ENCODE peak calls at places on chromosomes 1 and 21, in eight cellular contexts. H is right lobe of liver, L is sigmoid colon, C is body of pancreas, K is Peyer's patch, Y is heart left ventricle, F is breast epithelium, O is esophagus squamous epithelium. S is an unnamed sample.
A peak's percentile ranks its signal among the peaks of the same experiment; 100 is the strongest.

GRCh38 chr1:155652951-155653350 is 35.6 kb downstream of the YY1AP1 start:
- DNase-seq in H (no peak), L (no peak), C (no peak), K (no peak), Y (no peak), F (no peak), O (no peak), S (no peak)

GRCh38 chr21:14243877-14244276 is 27.9 kb downstream of the RBM11 start:
- DNase-seq in H (no peak), L (no peak), C (no peak), K (no peak), Y (no peak), F (no peak), O (no peak), S (no peak)

GRCh38 chr1:2272686-2273400 is 44.7 kb downstream of the SKI start:
- DNase-seq in H (no peak), L (no peak), C (no peak), K (no peak), Y (peak; percentile 12), F (no peak), O (no peak), S (no peak)

GRCh38 chr1:206005234-206005633 is 2.0 kb upstream of the RAB7B start:
- DNase-seq in H (no peak), L (no peak), C (no peak), K (no peak), Y (no peak), F (peak; percentile 53), O (no peak), S (no peak)

GRCh38 chr1:156276966-156277381 is 5.7 kb downstream of the SMG5 start:
- DNase-seq in H (peak; percentile 73), L (no peak), C (no peak), K (no peak), Y (no peak), F (no peak), O (no peak), S (no peak)

GRCh38 chr1:1136547-1137230 is 20.8 kb upstream of the C1orf159 start:
- DNase-seq in H (no peak), L (no peak), C (peak; percentile 40), K (peak; percentile 75), Y (no peak), F (no peak), O (no peak), S (no peak)

GRCh38 chr1:25771246-25772114 is 28.5 kb upstream of the SELENON start:
- DNase-seq in H (peak; percentile 78), L (no peak), C (peak; percentile 93), K (peak; percentile 22), Y (peak; percentile 83), F (no peak), O (no peak), S (no peak)

GRCh38 chr1:233341117-233341516 is 13.6 kb downstream of the MAP3K21 start:
- DNase-seq in H (no peak), L (no peak), C (peak; percentile 78), K (no peak), Y (no peak), F (no peak), O (no peak), S (no peak)

GRCh38 chr1:232987741-232988140 is 37.3 kb downstream of the NTPCR start:
- DNase-seq in H (no peak), L (peak; percentile 34), C (no peak), K (no peak), Y (no peak), F (no peak), O (no peak), S (no peak)

GRCh38 chr1:248857201-248857600 is 1.7 kb downstream of the ZNF692 start:
- DNase-seq in H (no peak), L (no peak), C (no peak), K (no peak), Y (no peak), F (no peak), O (no peak), S (peak; percentile 82)

GRCh38 chr1:15702722-15703550 is 18.8 kb downstream of the PLEKHM2 start:
- DNase-seq in H (no peak), L (no peak), C (peak; percentile 55), K (no peak), Y (peak; percentile 45), F (no peak), O (no peak), S (no peak)

GRCh38 chr1:50967416-50968020 is 2.5 kb upstream of the CDKN2C start:
- DNase-seq in H (no peak), L (no peak), C (no peak), K (no peak), Y (no peak), F (no peak), O (no peak), S (no peak)

GRCh38 chr1:14926818-14927555 is 226.6 kb upstream of the TMEM51 start:
- DNase-seq in H (no peak), L (no peak), C (no peak), K (no peak), Y (no peak), F (no peak), O (no peak), S (no peak)

GRCh38 chr1:158689841-158690240 is 3.3 kb upstream of the SPTA1 start:
- DNase-seq in H (no peak), L (no peak), C (no peak), K (no peak), Y (no peak), F (no peak), O (no peak), S (no peak)

GRCh38 chr1:13589403-13589802 is 5.8 kb downstream of the PDPN start:
- DNase-seq in H (no peak), L (no peak), C (no peak), K (no peak), Y (no peak), F (no peak), O (no peak), S (no peak)

GRCh38 chr21:34528131-34528561 is 16.1 kb upstream of the KCNE1 start:
- DNase-seq in H (no peak), L (no peak), C (no peak), K (no peak), Y (no peak), F (no peak), O (no peak), S (no peak)
- TF ChIP-seq POLR2A in H (no peak), L (no peak), C (no peak), K (no peak), Y (no peak), F (no peak), O (no peak), S (no peak)

GRCh38 chr1:183877321-183877720 is 72.4 kb downstream of the RGL1 start:
- DNase-seq in H (no peak), L (peak; percentile 90), C (peak; percentile 54), K (no peak), Y (peak; percentile 60), F (peak; percentile 51), O (no peak), S (no peak)
- H3K27ac ChIP-seq in H (peak overlapping the region; percentile 58), L (peak overlapping the region; percentile 82), C (peak overlapping the region; percentile 39), K (peak overlapping the region; percentile 34), Y (peak overlapping the region; percentile 70), F (peak overlapping the region; percentile 73), O (peak overlapping the region; percentile 72), S (peak overlapping the region; percentile 73)

GRCh38 chr1:38005195-38006007 is at the start of gene FHL3:
- DNase-seq in H (peak; percentile 72), L (peak; percentile 86), C (peak; percentile 82), K (peak; percentile 42), Y (peak; percentile 83), F (peak; percentile 56), O (no peak), S (peak; percentile 86)
- TF ChIP-seq POLR2A in H (peak; percentile 70), L (no peak), C (no peak), K (no peak), Y (peak; percentile 11), F (no peak), O (peak; percentile 58), S (peak; percentile 46)

GRCh38 chr21:40809673-40810072 is 37.3 kb downstream of the DSCAM start:
- DNase-seq in H (no peak), L (no peak), C (no peak), K (no peak), Y (no peak), F (no peak), O (no peak), S (no peak)
- H3K27ac ChIP-seq in H (no peak overlapping the region), L (no peak overlapping the region), C (no peak overlapping the region), K (no peak overlapping the region), Y (no peak overlapping the region), F (no peak overlapping the region), O (no peak overlapping the region), S (no peak overlapping the region)

DNA sequence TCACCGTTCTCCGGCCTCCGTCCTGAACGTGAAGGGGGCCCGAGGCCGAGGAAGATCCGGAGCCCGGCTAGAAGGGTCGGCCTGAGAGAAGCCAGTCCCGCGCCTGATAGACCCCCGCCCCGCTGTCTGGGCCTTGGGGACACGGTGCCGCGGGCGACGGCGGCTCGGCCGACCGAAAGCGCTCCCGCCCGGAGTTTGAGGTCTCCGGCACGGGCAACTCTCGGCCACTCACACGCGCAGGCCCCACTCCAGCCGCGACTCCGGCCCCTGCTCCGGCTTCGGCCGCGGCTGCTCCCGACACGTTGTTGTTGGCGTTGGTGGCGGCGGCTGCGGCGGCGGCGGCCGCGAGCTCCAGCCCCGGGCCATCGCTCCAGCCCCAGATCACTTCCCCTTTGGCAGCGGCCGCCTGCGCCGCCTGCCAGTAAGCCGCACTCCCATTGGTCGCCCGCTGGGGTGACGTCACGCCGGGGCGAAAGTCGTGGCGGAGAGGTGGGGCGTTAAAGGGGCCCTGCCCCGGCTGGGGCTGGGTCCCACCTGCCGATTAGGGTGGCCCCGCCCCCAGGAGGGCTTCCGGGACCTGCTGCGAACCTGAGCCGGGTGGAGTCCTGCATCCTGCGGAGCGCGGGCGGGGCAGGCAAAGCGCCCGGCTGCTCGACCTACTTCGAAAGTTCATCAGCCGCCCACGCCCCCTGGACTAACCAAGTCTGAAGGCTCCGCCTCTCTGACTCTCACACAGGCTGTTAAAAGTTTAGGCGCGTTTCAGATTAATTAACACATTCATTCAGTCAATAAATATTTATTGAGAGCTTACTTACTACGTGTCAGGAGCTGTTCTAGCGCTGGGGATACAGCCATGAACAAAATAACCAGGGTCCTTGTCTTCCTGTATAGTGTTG is at the start of gene EFCAB14:
- DNase-seq in H (peak; percentile 99), L (peak; percentile 97), C (peak; percentile 99), K (peak; percentile 97), Y (peak; percentile 96), F (peak; percentile 95), O (peak; percentile 80), S (peak; percentile 98)
- TF ChIP-seq POLR2A in H (peak; percentile 78), L (no peak), C (peak; percentile 76), K (peak; percentile 89), Y (peak; percentile 83), F (peak; percentile 39), O (peak; percentile 86), S (no peak)

DNA sequence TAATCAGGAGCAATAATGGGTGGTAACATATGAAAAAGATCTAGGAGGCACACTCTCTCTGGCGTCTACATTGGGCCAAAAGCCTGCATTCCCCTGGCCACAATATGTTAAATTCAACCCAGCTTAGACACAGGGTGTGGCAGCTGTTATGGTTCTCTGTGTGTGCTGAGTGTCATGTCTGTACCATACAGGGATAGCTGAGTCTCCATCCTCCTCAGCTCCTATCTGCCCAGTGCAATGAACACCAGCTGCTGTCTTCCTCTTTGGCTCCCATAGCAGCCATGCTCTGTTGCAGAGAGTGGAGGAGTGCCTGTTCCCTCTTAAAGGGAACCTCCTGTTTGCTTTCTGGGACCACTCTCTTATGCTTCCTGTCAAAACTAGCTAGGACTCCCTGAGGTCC is 14.3 kb downstream of the S100A11 start:
- DNase-seq in H (no peak), L (no peak), C (no peak), K (no peak), Y (no peak), F (no peak), O (no peak), S (no peak)
- H3K27ac ChIP-seq in H (no peak overlapping the region), L (no peak overlapping the region), C (no peak overlapping the region), K (no peak overlapping the region), Y (no peak overlapping the region), F (no peak overlapping the region), O (peak overlapping the region; percentile 90), S (no peak overlapping the region)